ENCODE peak calls at places on chromosome 7, in four cellular contexts. One of them, this sample, is unnamed.

GRCh38 chr7:33979807-33980355 is 74.5 kb downstream of the BMPER start:
- DNase-seq in T-helper 2 cell: no peak
- DNase-seq in CD8-positive, alpha-beta memory T cell: no peak
- DNase-seq in SHP77 treated with DMSO at 0.1 percent for 48 hours: no peak
- DNase-seq in this sample: no peak

GRCh38 chr7:110877086-110877485 is 213.8 kb upstream of the LRRN3 start:
- DNase-seq in SHP77 treated with DMSO at 0.1 percent for 48 hours: no peak
- DNase-seq in T-helper 2 cell: no peak
- DNase-seq in CD8-positive, alpha-beta memory T cell: no peak
- DNase-seq in this sample: no peak

GRCh38 chr7:43583424-43584199 is 704 bp downstream of the STK17A start:
- DNase-seq in CD8-positive, alpha-beta memory T cell: peak; percentile 55
- DNase-seq in T-helper 2 cell: peak; percentile 51
- DNase-seq in SHP77 treated with DMSO at 0.1 percent for 48 hours: peak; percentile 23
- DNase-seq in this sample: no peak

GRCh38 chr7:150388709-150389531 is 9.8 kb downstream of the ZNF775 start:
- DNase-seq in CD8-positive, alpha-beta memory T cell: no peak
- DNase-seq in SHP77 treated with DMSO at 0.1 percent for 48 hours: peak; percentile 56
- DNase-seq in T-helper 2 cell: no peak
- DNase-seq in this sample: no peak

GRCh38 chr7:123639646-123640045 is 16.0 kb upstream of the LMOD2 start:
- DNase-seq in CD8-positive, alpha-beta memory T cell: no peak
- DNase-seq in SHP77 treated with DMSO at 0.1 percent for 48 hours: no peak
- DNase-seq in T-helper 2 cell: no peak
- DNase-seq in this sample: no peak

GRCh38 chr7:370775-371118 is 80.8 kb downstream of the FOXL3 start:
- DNase-seq in T-helper 2 cell: no peak
- DNase-seq in SHP77 treated with DMSO at 0.1 percent for 48 hours: no peak
- DNase-seq in CD8-positive, alpha-beta memory T cell: no peak
- DNase-seq in this sample: no peak

GRCh38 chr7:13827716-13828115 is 161.8 kb downstream of the ETV1 start:
- DNase-seq in SHP77 treated with DMSO at 0.1 percent for 48 hours: no peak
- DNase-seq in CD8-positive, alpha-beta memory T cell: no peak
- DNase-seq in T-helper 2 cell: no peak
- DNase-seq in this sample: no peak

GRCh38 chr7:38630720-38631673 is at the start of gene AMPH:
- DNase-seq in T-helper 2 cell: no peak
- DNase-seq in SHP77 treated with DMSO at 0.1 percent for 48 hours: no peak
- DNase-seq in CD8-positive, alpha-beta memory T cell: no peak
- DNase-seq in this sample: no peak

GRCh38 chr7:122989041-122989440 is 6.5 kb downstream of the TAS2R16 start:
- DNase-seq in SHP77 treated with DMSO at 0.1 percent for 48 hours: no peak
- DNase-seq in T-helper 2 cell: no peak
- DNase-seq in CD8-positive, alpha-beta memory T cell: no peak
- DNase-seq in this sample: no peak

GRCh38 chr7:66583696-66584095 is 45.0 kb upstream of the KCTD7 start:
- DNase-seq in T-helper 2 cell: no peak
- DNase-seq in SHP77 treated with DMSO at 0.1 percent for 48 hours: no peak
- DNase-seq in CD8-positive, alpha-beta memory T cell: no peak
- DNase-seq in this sample: no peak

GRCh38 chr7:43824963-43825362 is 44.4 kb downstream of the MRPS24 start:
- DNase-seq in CD8-positive, alpha-beta memory T cell: no peak
- DNase-seq in T-helper 2 cell: no peak
- DNase-seq in SHP77 treated with DMSO at 0.1 percent for 48 hours: no peak
- DNase-seq in this sample: no peak

GRCh38 chr7:137986252-137987010 is 15.5 kb downstream of the CREB3L2 start:
- DNase-seq in T-helper 2 cell: no peak
- DNase-seq in CD8-positive, alpha-beta memory T cell: no peak
- DNase-seq in SHP77 treated with DMSO at 0.1 percent for 48 hours: no peak
- DNase-seq in this sample: no peak

GRCh38 chr7:104962781-104963180 is 51.2 kb upstream of the KMT2E start:
- DNase-seq in SHP77 treated with DMSO at 0.1 percent for 48 hours: no peak
- DNase-seq in CD8-positive, alpha-beta memory T cell: no peak
- DNase-seq in T-helper 2 cell: no peak
- DNase-seq in this sample: no peak

GRCh38 chr7:138755331-138755747 is 42.5 kb upstream of the TMEM213 start:
- DNase-seq in T-helper 2 cell: no peak
- DNase-seq in SHP77 treated with DMSO at 0.1 percent for 48 hours: no peak
- DNase-seq in CD8-positive, alpha-beta memory T cell: no peak
- DNase-seq in this sample: no peak

GRCh38 chr7:98284335-98285036 is 3.0 kb downstream of the BRI3 start:
- DNase-seq in SHP77 treated with DMSO at 0.1 percent for 48 hours: no peak
- DNase-seq in T-helper 2 cell: no peak
- DNase-seq in CD8-positive, alpha-beta memory T cell: no peak
- DNase-seq in this sample: no peak

GRCh38 chr7:30321089-30321991 is 36.9 kb downstream of the ZNRF2 start:
- DNase-seq in SHP77 treated with DMSO at 0.1 percent for 48 hours: no peak
- DNase-seq in CD8-positive, alpha-beta memory T cell: no peak
- DNase-seq in T-helper 2 cell: no peak
- DNase-seq in this sample: no peak

GRCh38 chr7:73642834-73643233 is 18.5 kb upstream of the MLXIPL start:
- DNase-seq in SHP77 treated with DMSO at 0.1 percent for 48 hours: no peak
- DNase-seq in CD8-positive, alpha-beta memory T cell: no peak
- DNase-seq in T-helper 2 cell: no peak
- DNase-seq in this sample: no peak

GRCh38 chr7:25303380-25304321 is 75.4 kb upstream of the NPVF start:
- DNase-seq in T-helper 2 cell: no peak
- DNase-seq in CD8-positive, alpha-beta memory T cell: no peak
- DNase-seq in SHP77 treated with DMSO at 0.1 percent for 48 hours: no peak
- DNase-seq in this sample: no peak

GRCh38 chr7:148084138-148084537 is 506.4 kb upstream of the C7orf33 start:
- DNase-seq in T-helper 2 cell: no peak
- DNase-seq in CD8-positive, alpha-beta memory T cell: no peak
- DNase-seq in SHP77 treated with DMSO at 0.1 percent for 48 hours: peak; percentile 56
- DNase-seq in this sample: no peak

GRCh38 chr7:43669286-43670081 is 59.8 kb downstream of the COA1 start:
- DNase-seq in SHP77 treated with DMSO at 0.1 percent for 48 hours: no peak
- DNase-seq in CD8-positive, alpha-beta memory T cell: peak; percentile 46
- DNase-seq in T-helper 2 cell: peak; percentile 69
- DNase-seq in this sample: no peak

This sample was measured in GM18507.